ENCODE peak calls at places on chromosomes 2 and 18, in six cellular contexts. U is endothelial cell, S is astrocyte, T is fibroblast of pulmonary artery, R is PC-9, I is RWPE1. L is an unnamed sample.

GRCh38 chr2:156341482-156342251 is 9.1 kb upstream of the NR4A2 start:
- DNase-seq in U (peak), S (peak), T (peak), R (peak), I (peak), L (peak)

GRCh38 chr18:22844184-22844583 is 88.9 kb upstream of the RBBP8 start:
- DNase-seq in U (no peak), S (peak), T (peak), R (peak), I (peak), L (peak)

GRCh38 chr18:27075828-27076227 is 109.3 kb downstream of the CHST9 start:
- DNase-seq in U (no peak), S (no peak), T (no peak), R (no peak), I (no peak), L (no peak)

GRCh38 chr2:28445448-28446258 is 50.2 kb upstream of the PLB1 start:
- DNase-seq in U (no peak), S (peak), T (peak), R (peak), I (peak), L (peak)

GRCh38 chr2:205776139-205776538 is 93.8 kb downstream of the NRP2 start:
- DNase-seq in U (peak), S (no peak), T (peak), R (no peak), I (no peak), L (no peak)

GRCh38 chr2:107091163-107091864 is 205.3 kb upstream of the ST6GAL2 start:
- DNase-seq in U (no peak), S (peak), T (peak), R (no peak), I (no peak), L (peak)

GRCh38 chr2:12918841-12919445 is 202.2 kb downstream of the TRIB2 start:
- DNase-seq in U (no peak), S (peak), T (peak), R (no peak), I (no peak), L (peak)

GRCh38 chr2:157194097-157194688 is 63.3 kb upstream of the GALNT5 start:
- DNase-seq in U (peak), S (peak), T (peak), R (peak), I (peak), L (peak)

GRCh38 chr2:62055724-62056336 is 140.1 kb upstream of the B3GNT2 start:
- DNase-seq in U (no peak), S (no peak), T (no peak), R (no peak), I (no peak), L (no peak)

GRCh38 chr18:52060612-52061259 is 279.3 kb upstream of the DCC start:
- DNase-seq in U (no peak), S (no peak), T (no peak), R (no peak), I (no peak), L (no peak)

GRCh38 chr2:179332903-179333302 is 68.3 kb upstream of the SESTD1 start:
- DNase-seq in U (no peak), S (peak), T (peak), R (peak), I (peak), L (peak)

GRCh38 chr2:46780801-46781445 is 134.7 kb downstream of the MCFD2 start:
- DNase-seq in U (peak), S (no peak), T (peak), R (no peak), I (no peak), L (no peak)

GRCh38 chr2:183614797-183615429 is 490.7 kb downstream of the NUP35 start:
- DNase-seq in U (no peak), S (peak), T (peak), R (no peak), I (no peak), L (no peak)

GRCh38 chr2:26008851-26009566 is 24.9 kb upstream of the RAB10 start:
- DNase-seq in U (no peak), S (peak), T (peak), R (peak), I (peak), L (peak)

GRCh38 chr2:112888350-112888749 is 22.6 kb upstream of the IL37 start:
- DNase-seq in U (no peak), S (no peak), T (no peak), R (no peak), I (no peak), L (no peak)

GRCh38 chr18:57839942-57840381 is 36.8 kb upstream of the ATP8B1 start:
- DNase-seq in U (no peak), S (peak), T (peak), R (peak), I (peak), L (peak)

GRCh38 chr2:241762321-241762932 is 14.2 kb upstream of the GAL3ST2 start:
- DNase-seq in U (no peak), S (no peak), T (no peak), R (peak), I (no peak), L (no peak)

GRCh38 chr2:219082332-219082958 is 21.7 kb upstream of the IHH start:
- DNase-seq in U (no peak), S (no peak), T (peak), R (no peak), I (no peak), L (peak)

GRCh38 chr2:188199716-188200128 is 92.0 kb upstream of the GULP1 start:
- DNase-seq in U (no peak), S (peak), T (peak), R (no peak), I (peak), L (peak)

GRCh38 chr2:159904127-159904564 is 106.1 kb upstream of the CD302 start:
- DNase-seq in U (no peak), S (no peak), T (no peak), R (peak), I (no peak), L (peak)

GRCh38 chr18:12391487-12392136 is 14.6 kb upstream of the AFG3L2 start:
- DNase-seq in U (peak), S (peak), T (peak), R (peak), I (peak), L (peak)

GRCh38 chr2:170481201-170481600 is 233.9 kb upstream of the SP5 start:
- DNase-seq in U (no peak), S (no peak), T (no peak), R (no peak), I (no peak), L (no peak)

GRCh38 chr2:85754313-85755095 is 713 bp downstream of the ATOH8 start:
- DNase-seq in U (peak), S (peak), T (peak), R (no peak), I (no peak), L (peak)

GRCh38 chr2:165889158-165889557 is 64.4 kb downstream of the TTC21B start:
- DNase-seq in U (no peak), S (no peak), T (no peak), R (no peak), I (no peak), L (no peak)

GRCh38 chr2:161090401-161090800 is 69.8 kb upstream of the TANK start:
- DNase-seq in U (peak), S (no peak), T (peak), R (no peak), I (no peak), L (peak)

GRCh38 chr2:45721150-45721549 is 69.7 kb downstream of the PRKCE start:
- DNase-seq in U (no peak), S (no peak), T (no peak), R (no peak), I (no peak), L (no peak)

GRCh38 chr2:148814143-148814852 is 60.7 kb upstream of the KIF5C start:
- DNase-seq in U (no peak), S (peak), T (peak), R (peak), I (no peak), L (peak)

GRCh38 chr2:238082151-238082550 is 18.0 kb upstream of the ESPNL start:
- DNase-seq in U (no peak), S (no peak), T (no peak), R (no peak), I (no peak), L (no peak)

GRCh38 chr2:42450136-42450535 is 43.6 kb downstream of the KCNG3 start:
- DNase-seq in U (no peak), S (peak), T (no peak), R (no peak), I (peak), L (no peak)

GRCh38 chr2:134899204-134899603 is 19.4 kb upstream of the CCNT2 start:
- DNase-seq in U (no peak), S (no peak), T (no peak), R (no peak), I (no peak), L (no peak)

GRCh38 chr2:134892282-134893054 is 26.2 kb upstream of the CCNT2 start:
- DNase-seq in U (no peak), S (no peak), T (no peak), R (no peak), I (no peak), L (no peak)

GRCh38 chr2:134900151-134900550 is 18.5 kb upstream of the CCNT2 start:
- DNase-seq in U (no peak), S (peak), T (peak), R (no peak), I (no peak), L (peak)

DNA sequence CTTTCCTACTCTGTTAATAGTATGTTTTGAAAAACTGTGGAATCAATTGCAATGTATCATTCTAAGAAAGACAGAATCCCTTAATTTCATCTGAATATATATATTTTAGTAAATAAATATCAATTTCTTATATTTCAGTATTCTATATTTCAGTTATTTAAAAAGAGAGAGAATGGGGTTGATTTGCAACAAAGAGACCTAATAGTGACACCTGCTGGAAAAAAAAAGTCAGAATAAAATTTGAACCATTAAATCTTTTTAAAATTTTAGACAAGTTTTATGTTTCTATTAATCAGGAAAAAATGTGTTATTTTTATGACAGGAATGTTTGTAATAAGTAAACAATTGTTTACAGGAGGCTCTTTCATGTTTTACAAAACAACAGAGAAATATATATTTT is 20.7 kb upstream of the CCNT2 start:
- DNase-seq in U (no peak), S (no peak), T (peak), R (no peak), I (no peak), L (peak)
- TF ChIP-seq CTCF in U (peak), S (peak), T (peak), R (peak), I (peak), L (peak)

DNA sequence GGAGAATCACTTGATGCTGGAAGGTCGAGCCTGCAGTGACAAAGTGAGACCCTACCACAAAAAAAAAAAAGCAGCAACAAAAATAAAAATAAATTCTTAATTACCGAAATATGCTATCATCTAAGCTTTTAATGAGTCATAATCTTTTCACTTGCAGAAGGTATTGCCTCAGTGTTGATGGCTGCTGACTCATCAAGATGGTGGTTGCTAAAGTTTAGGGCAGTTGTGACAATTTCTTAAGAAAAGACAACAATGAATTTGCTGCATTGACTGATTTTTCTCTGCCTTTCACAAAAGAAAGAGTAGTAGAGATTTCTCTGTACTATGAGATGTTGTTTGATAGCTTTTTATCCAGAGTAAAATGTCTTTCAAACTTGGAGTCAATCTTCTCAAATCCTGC is 1809.0 kb downstream of the SUCLG1 start:
- DNase-seq in U (no peak), S (no peak), T (peak), R (no peak), I (peak), L (peak)
- TF ChIP-seq CTCF in U (no peak), S (no peak), T (no peak), R (no peak), I (no peak), L (no peak)

DNA sequence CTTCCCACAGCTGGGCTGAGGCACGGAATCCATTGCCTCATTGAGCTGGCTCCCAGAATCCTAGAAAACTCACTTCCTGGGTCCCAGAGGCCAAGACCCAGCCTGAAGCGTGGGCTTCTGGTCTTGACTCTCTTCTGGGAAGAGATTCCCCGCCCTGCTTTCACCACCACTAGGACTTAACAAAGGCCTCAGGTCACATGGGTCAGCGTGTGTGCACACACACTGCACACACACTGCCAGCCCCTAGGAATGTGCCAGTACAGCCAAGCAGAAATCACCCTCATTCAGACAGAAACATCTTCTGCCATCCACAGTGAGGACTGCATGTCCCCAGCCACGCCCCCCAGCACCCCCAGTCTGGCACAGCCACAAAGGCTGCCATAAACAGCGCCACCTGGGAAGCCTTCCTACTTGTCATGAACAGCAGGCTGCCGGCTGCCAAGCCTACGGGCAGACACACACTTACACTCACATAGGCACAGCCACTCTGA is 165.7 kb downstream of the TNS1 start:
- DNase-seq in U (no peak), S (peak), T (peak), R (no peak), I (no peak), L (peak)
- TF ChIP-seq CTCF in U (no peak), S (no peak), T (peak), R (no peak), I (no peak), L (peak)

GRCh38 chr2:2714413-2714812 is 383.3 kb upstream of the MYT1L start:
- DNase-seq in U (no peak), S (no peak), T (no peak), R (no peak), I (no peak), L (no peak)

GRCh38 chr2:2719015-2719414 is 387.9 kb upstream of the MYT1L start:
- DNase-seq in U (peak), S (no peak), T (no peak), R (no peak), I (no peak), L (no peak)

GRCh38 chr2:2717406-2717805 is 386.3 kb upstream of the MYT1L start:
- DNase-seq in U (no peak), S (no peak), T (no peak), R (no peak), I (no peak), L (no peak)

GRCh38 chr2:2716771-2717170 is 385.7 kb upstream of the MYT1L start:
- DNase-seq in U (no peak), S (no peak), T (no peak), R (no peak), I (no peak), L (no peak)

GRCh38 chr2:2715036-2715818 is 384.2 kb upstream of the MYT1L start:
- DNase-seq in U (no peak), S (no peak), T (no peak), R (no peak), I (no peak), L (no peak)
- TF ChIP-seq CTCF in U (no peak), S (no peak), T (no peak), R (no peak), I (no peak), L (no peak)